ENCODE peak calls at places on chromosomes 3 and 15, in nine cellular contexts. B is brain microvascular endothelial cell, X is lung, J is foreskin fibroblast, O is PC-9, I is lower leg skin, H is kidney, D is stomach, Q is A549. T is an unnamed sample.

GRCh38 chr3:15399970-15400369 is 27.4 kb downstream of the METTL6 start:
- DNase-seq in X (no peak), D (no peak), B (no peak), I (no peak), H (no peak), O (no peak), J (no peak), Q (no peak), T (no peak)

GRCh38 chr3:54213910-54214309 is 91.6 kb downstream of the CACNA2D3 start:
- DNase-seq in X (no peak), H (no peak), Q (peak), B (no peak), I (no peak), D (no peak), O (no peak), J (no peak), T (no peak)

GRCh38 chr3:123138819-123139517 is 62.8 kb upstream of the SEC22A start:
- DNase-seq in O (no peak), I (no peak), J (peak), H (no peak), D (no peak), X (no peak), B (no peak), Q (no peak), T (no peak)

GRCh38 chr3:114418724-114419543 is 125.1 kb downstream of the TIGIT start:
- DNase-seq in X (no peak), I (no peak), D (no peak), O (no peak), J (peak), H (no peak), Q (peak), B (peak), T (peak)

GRCh38 chr15:100703032-100703578 is 100.7 kb downstream of the ASB7 start:
- DNase-seq in D (no peak), I (peak), O (no peak), B (peak), X (no peak), J (peak), Q (no peak), H (peak), T (no peak)

GRCh38 chr3:97612632-97613031 is 151.9 kb upstream of the ARL6 start:
- DNase-seq in O (no peak), I (no peak), J (no peak), Q (no peak), X (no peak), D (no peak), B (no peak), H (no peak), T (no peak)

GRCh38 chr3:195539479-195539878 is 3.6 kb downstream of the PPP1R2 start:
- DNase-seq in J (no peak), B (no peak), H (no peak), O (no peak), Q (no peak), X (no peak), D (no peak), I (no peak), T (no peak)

GRCh38 chr3:8964436-8965370 is 1.4 kb upstream of the RAD18 start:
- DNase-seq in I (no peak), B (peak), D (peak), H (no peak), O (peak), J (peak), X (no peak), Q (peak), T (peak)

GRCh38 chr3:71955549-71956373 is 170.8 kb upstream of the PROK2 start:
- DNase-seq in O (peak), I (peak), J (peak), D (peak), B (peak), Q (peak), H (peak), X (peak), T (peak)

GRCh38 chr15:41971893-41972340 is 440 bp downstream of the EHD4 start:
- DNase-seq in H (no peak), Q (peak), D (peak), B (no peak), I (peak), O (no peak), X (no peak), J (peak), T (no peak)

GRCh38 chr3:27646891-27647290 is 75.2 kb downstream of the EOMES start:
- DNase-seq in H (no peak), D (no peak), O (no peak), B (no peak), X (no peak), J (no peak), Q (no peak), I (no peak), T (no peak)

GRCh38 chr3:18424862-18425640 is at the start of gene SATB1:
- DNase-seq in H (peak), B (peak), D (peak), O (peak), J (peak), Q (no peak), X (peak), I (peak), T (no peak)

GRCh38 chr3:17432237-17432636 is 310.2 kb downstream of the TBC1D5 start:
- DNase-seq in J (peak), D (no peak), I (no peak), X (no peak), Q (no peak), O (no peak), H (no peak), B (no peak), T (no peak)

GRCh38 chr3:85560088-85560790 is 601.5 kb downstream of the CADM2 start:
- DNase-seq in X (no peak), D (peak), B (peak), O (no peak), I (no peak), H (no peak), Q (no peak), J (no peak), T (no peak)

GRCh38 chr3:86913160-86913559 is 77.8 kb downstream of the VGLL3 start:
- DNase-seq in Q (no peak), I (no peak), D (no peak), O (no peak), B (no peak), H (no peak), J (no peak), X (no peak), T (no peak)

GRCh38 chr3:46845397-46845859 is 17.8 kb downstream of the MYL3 start:
- DNase-seq in Q (no peak), I (peak), H (no peak), B (peak), D (peak), J (peak), X (peak), O (no peak), T (peak)

GRCh38 chr15:95975212-95975611 is 355.3 kb upstream of the NR2F2 start:
- DNase-seq in H (no peak), O (no peak), Q (no peak), X (no peak), B (no peak), J (no peak), D (no peak), I (no peak), T (no peak)

GRCh38 chr3:17032407-17033034 is 147.8 kb downstream of the PLCL2 start:
- DNase-seq in X (no peak), O (no peak), J (peak), I (no peak), Q (peak), H (no peak), B (peak), D (no peak), T (no peak)

GRCh38 chr15:31483053-31483923 is 156.7 kb downstream of the KLF13 start:
- DNase-seq in Q (no peak), X (no peak), I (peak), H (peak), B (no peak), D (peak), J (peak), O (no peak), T (no peak)

GRCh38 chr3:136699271-136699828 is 52.8 kb downstream of the STAG1 start:
- DNase-seq in X (no peak), B (peak), Q (no peak), J (no peak), O (no peak), D (no peak), H (no peak), I (no peak), T (no peak)

GRCh38 chr3:21174461-21174860 is 576.5 kb downstream of the ZNF385D start:
- DNase-seq in X (no peak), B (no peak), Q (no peak), J (peak), O (no peak), I (no peak), D (no peak), H (no peak), T (peak)

GRCh38 chr15:57555270-57555669 is 36.4 kb upstream of the MYZAP start:
- DNase-seq in X (no peak), J (peak), Q (no peak), D (no peak), H (no peak), B (no peak), I (peak), O (no peak), T (no peak)

GRCh38 chr3:57731311-57731710 is 24.8 kb upstream of the SLMAP start:
- DNase-seq in B (no peak), Q (no peak), D (no peak), J (no peak), X (no peak), O (no peak), H (no peak), I (no peak), T (peak)

GRCh38 chr3:66747251-66747650 is 246.4 kb upstream of the LRIG1 start:
- DNase-seq in D (no peak), X (no peak), I (no peak), Q (no peak), J (peak), O (no peak), B (no peak), H (no peak), T (no peak)

GRCh38 chr3:43768594-43768993 is 77.9 kb downstream of the ABHD5 start:
- DNase-seq in O (no peak), X (peak), D (no peak), Q (no peak), H (no peak), J (peak), I (peak), B (no peak), T (no peak)

GRCh38 chr3:127549826-127550487 is 40.6 kb downstream of the TPRA1 start:
- DNase-seq in I (no peak), B (no peak), J (no peak), Q (no peak), D (no peak), H (peak), O (peak), X (no peak), T (no peak)

GRCh38 chr3:128385080-128385832 is 81.4 kb downstream of the DNAJB8 start:
- DNase-seq in J (peak), X (peak), D (peak), I (no peak), O (no peak), B (peak), Q (no peak), H (peak), T (peak)

GRCh38 chr3:184811999-184812844 is at the start of gene VPS8:
- DNase-seq in J (peak), Q (peak), H (peak), O (peak), B (peak), D (peak), X (peak), I (peak), T (peak)

GRCh38 chr15:97030251-97030650 is 699.8 kb downstream of the NR2F2 start:
- DNase-seq in X (no peak), I (no peak), O (no peak), B (no peak), D (no peak), H (no peak), J (no peak), Q (no peak), T (no peak)

GRCh38 chr3:136196064-136196400 is at the start of gene MSL2:
- DNase-seq in D (no peak), I (no peak), J (no peak), X (no peak), O (no peak), Q (no peak), B (no peak), H (no peak), T (no peak)

GRCh38 chr3:88957751-88958452 is 149.5 kb upstream of the EPHA3 start:
- DNase-seq in I (no peak), Q (no peak), X (no peak), H (no peak), B (peak), J (peak), D (no peak), O (no peak), T (peak)

GRCh38 chr3:197487911-197488391 is 67.8 kb downstream of the BDH1 start:
- DNase-seq in B (peak), Q (peak), J (peak), X (no peak), O (peak), I (no peak), D (no peak), H (no peak), T (peak)

GRCh38 chr3:149214702-149215101 is 6.9 kb downstream of the CP start:
- DNase-seq in H (no peak), D (no peak), I (no peak), X (no peak), O (no peak), Q (no peak), B (no peak), J (no peak), T (no peak)

GRCh38 chr3:149212386-149212785 is 9.2 kb downstream of the CP start:
- DNase-seq in O (no peak), Q (no peak), I (no peak), H (no peak), J (no peak), X (no peak), D (no peak), B (no peak), T (no peak)

GRCh38 chr3:149216195-149216869 is 5.3 kb downstream of the CP start:
- DNase-seq in Q (no peak), J (no peak), X (no peak), H (no peak), I (no peak), O (no peak), D (no peak), B (no peak), T (no peak)

GRCh38 chr3:149217347-149217746 is 4.3 kb downstream of the CP start:
- DNase-seq in J (no peak), D (no peak), O (no peak), X (no peak), I (no peak), Q (no peak), B (no peak), H (no peak), T (no peak)

DNA sequence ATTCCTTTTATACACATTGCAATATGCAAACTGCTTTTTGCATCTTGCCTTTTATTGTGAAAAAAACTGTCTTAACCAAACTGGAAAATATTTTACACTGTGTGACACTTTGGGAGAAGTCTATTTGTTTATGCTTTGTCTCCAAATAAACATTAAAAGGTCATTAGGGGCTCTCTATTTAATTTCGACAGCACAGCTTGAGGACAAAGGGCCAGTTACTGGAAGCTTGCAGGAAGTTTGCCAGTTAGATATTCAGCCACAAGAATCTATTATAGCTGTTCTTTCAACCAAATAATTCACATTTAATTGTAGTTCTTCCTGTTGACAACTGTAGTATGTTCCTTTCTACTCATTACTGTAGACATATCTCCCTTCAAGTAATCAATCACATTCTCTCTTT is 6.2 kb downstream of the CP start:
- DNase-seq in X (no peak), D (no peak), H (no peak), Q (no peak), O (no peak), I (no peak), J (no peak), B (no peak), T (no peak)
- H3K4me3 ChIP-seq in X (no peak), D (no peak), H (peak), Q (no peak), O (no peak), I (no peak), J (no peak), B (no peak), T (no peak)

DNA sequence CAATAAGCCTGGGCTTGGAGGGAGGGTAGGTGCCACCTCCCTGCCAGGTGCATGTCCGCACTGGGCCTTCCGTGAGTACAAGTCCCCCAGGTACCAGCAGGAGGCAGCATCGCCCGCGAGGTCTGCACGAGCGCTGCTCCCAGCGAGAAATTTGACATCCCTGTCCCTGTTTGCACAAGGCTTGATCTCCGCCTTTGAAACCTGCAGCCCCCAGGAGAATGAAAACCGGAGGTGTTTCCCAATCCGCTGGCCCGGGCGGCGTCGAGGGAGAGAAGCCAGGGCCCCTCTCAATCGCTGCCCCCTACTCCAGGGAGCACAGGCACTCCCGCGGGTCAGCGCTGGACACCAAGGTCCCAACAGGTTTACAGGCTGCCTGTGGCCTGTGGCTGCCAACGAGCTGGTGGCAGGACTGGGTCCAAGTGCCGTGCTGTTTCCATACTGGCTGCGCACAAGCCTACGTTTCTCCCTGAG is 961 bp downstream of the HAPLN3 start:
- DNase-seq in O (peak), B (no peak), D (peak), I (peak), J (peak), H (peak), X (peak), Q (peak), T (no peak)
- TF ChIP-seq CTCF in O (peak), B (peak), D (peak), I (no peak), J (peak), H (peak), X (peak), Q (peak), T (peak)

GRCh38 chr3:4990061-4990460 is 10.8 kb downstream of the BHLHE40 start:
- DNase-seq in Q (no peak), B (no peak), D (no peak), X (no peak), O (no peak), I (no peak), J (no peak), H (no peak), T (no peak)
- H3K4me3 ChIP-seq in Q (no peak), B (no peak), D (no peak), X (no peak), O (no peak), I (no peak), J (no peak), H (no peak), T (no peak)

DNA sequence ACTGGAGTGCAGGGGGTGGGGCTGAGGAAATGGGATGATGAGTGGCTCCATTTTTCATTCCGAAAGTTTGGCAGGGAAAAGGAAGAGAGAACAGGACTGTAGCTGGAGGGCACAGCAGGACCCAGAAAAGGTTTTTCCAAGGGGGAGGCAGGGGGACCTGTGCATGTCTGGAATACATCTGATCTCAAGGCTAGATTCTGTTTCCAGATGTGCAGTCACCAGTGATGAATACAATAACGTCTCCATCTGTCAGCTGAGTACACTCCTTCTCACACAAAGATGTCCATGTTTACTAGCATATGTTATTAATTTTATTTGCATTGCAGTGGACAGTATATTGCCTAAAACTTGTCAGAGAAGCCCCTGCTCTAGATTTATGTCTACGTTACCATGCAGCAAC is 39.9 kb upstream of the PRTG start:
- DNase-seq in D (no peak), I (peak), J (peak), Q (no peak), O (no peak), X (no peak), B (no peak), H (no peak), T (no peak)
- TF ChIP-seq CTCF in D (no peak), I (no peak), J (no peak), Q (no peak), O (no peak), X (no peak), B (no peak), H (no peak), T (no peak)

GRCh38 chr15:40436892-40437753 is 3.6 kb upstream of the BAHD1 start:
- DNase-seq in I (no peak), H (no peak), Q (no peak), X (no peak), D (no peak), O (no peak), B (no peak), J (no peak), T (no peak)

GRCh38 chr15:40436116-40436891 is 4.4 kb upstream of the BAHD1 start:
- DNase-seq in J (peak), X (no peak), H (no peak), D (no peak), O (no peak), B (no peak), Q (no peak), I (peak), T (no peak)

GRCh38 chr15:40438712-40439111 is 2.0 kb upstream of the BAHD1 start:
- DNase-seq in J (no peak), B (no peak), X (no peak), H (no peak), O (no peak), Q (no peak), I (peak), D (peak), T (no peak)

GRCh38 chr15:40437754-40438687 is 2.7 kb upstream of the BAHD1 start:
- DNase-seq in B (no peak), J (no peak), X (no peak), D (no peak), I (no peak), H (no peak), Q (no peak), O (no peak), T (no peak)

GRCh38 chr15:40435331-40436089 is 5.2 kb upstream of the BAHD1 start:
- DNase-seq in H (no peak), Q (no peak), B (no peak), O (no peak), J (peak), X (no peak), D (no peak), I (no peak), T (no peak)
- H3K4me3 ChIP-seq in H (peak), Q (peak), B (no peak), O (no peak), J (no peak), X (no peak), D (peak), I (no peak), T (no peak)

GRCh38 chr3:171741377-171741776 is 68.9 kb downstream of the PLD1 start:
- DNase-seq in B (no peak), Q (no peak), X (no peak), D (no peak), J (no peak), H (no peak), I (no peak), O (no peak), T (no peak)

GRCh38 chr3:171733561-171733960 is 76.7 kb downstream of the PLD1 start:
- DNase-seq in X (no peak), H (no peak), Q (no peak), D (no peak), I (no peak), J (no peak), B (no peak), O (no peak), T (no peak)

GRCh38 chr3:171732741-171733140 is 77.5 kb downstream of the PLD1 start:
- DNase-seq in J (no peak), O (no peak), H (no peak), Q (no peak), D (no peak), B (no peak), X (no peak), I (no peak), T (no peak)

GRCh38 chr3:171736556-171736955 is 73.7 kb downstream of the PLD1 start:
- DNase-seq in B (no peak), Q (no peak), I (no peak), D (no peak), X (no peak), J (no peak), O (no peak), H (no peak), T (no peak)
- TF ChIP-seq CTCF in B (no peak), Q (no peak), I (no peak), D (no peak), X (no peak), J (no peak), O (no peak), H (no peak), T (no peak)

GRCh38 chr3:50246517-50246954 is 10.5 kb downstream of the GNAI2 start:
- DNase-seq in I (no peak), J (peak), B (peak), O (peak), Q (peak), H (peak), D (no peak), X (no peak), T (peak)
- H3K4me3 ChIP-seq in I (no peak), J (no peak), B (peak), O (peak), Q (peak), H (peak), D (peak), X (no peak), T (peak)

DNA sequence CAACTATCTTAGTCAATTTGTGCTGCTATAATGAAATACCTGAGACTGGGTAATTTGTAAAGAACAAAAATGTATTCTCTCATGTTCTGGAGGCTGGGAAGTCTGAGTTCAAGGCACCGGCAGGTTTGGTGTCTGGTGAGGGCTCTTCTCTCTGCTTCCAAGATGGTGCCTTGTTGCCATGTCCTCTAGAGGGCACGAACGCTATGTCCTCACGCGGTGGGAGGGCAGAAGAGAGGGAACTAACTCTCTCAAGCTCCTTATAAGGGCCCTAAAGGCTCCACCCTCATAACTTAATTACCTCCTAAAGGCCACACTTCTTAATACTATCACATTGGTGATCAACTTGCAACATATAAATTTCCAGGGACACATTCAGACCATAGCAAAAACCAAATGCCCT is 108.4 kb downstream of the ADAMTSL3 start:
- DNase-seq in J (no peak), X (no peak), D (no peak), H (no peak), O (no peak), I (no peak), Q (no peak), B (no peak), T (no peak)
- TF ChIP-seq CTCF in J (no peak), X (no peak), D (no peak), H (no peak), O (no peak), I (no peak), Q (no peak), B (no peak), T (no peak)